ENCODE peak calls at places on chromosomes 11 and 22, in four cellular contexts. U is GM20000, Y is NCI-H187 treated with DMSO at 0.1 percent for 48 hours, Z is sciatic nerve. N is an unnamed sample.

GRCh38 chr11:117826360-117826635 is 1.8 kb upstream of the FXYD2 start:
- DNase-seq in U (no peak), Z (no peak), Y (no peak), N (no peak)

GRCh38 chr11:110565344-110565684 is 135.6 kb downstream of the FDX1 start:
- DNase-seq in Z (no peak), Y (no peak), U (no peak), N (no peak)

GRCh38 chr11:58276151-58276550 is 8.1 kb upstream of the OR10W1 start:
- DNase-seq in Y (no peak), Z (no peak), U (no peak), N (no peak)

GRCh38 chr22:49733631-49734030 is 94.0 kb downstream of the BRD1 start:
- DNase-seq in Y (no peak), Z (no peak), U (no peak), N (no peak)

GRCh38 chr11:22415481-22415880 is 77.3 kb downstream of the SLC17A6 start:
- DNase-seq in U (no peak), Z (no peak), Y (no peak), N (no peak)

GRCh38 chr11:122487669-122488068 is 167.9 kb upstream of the UBASH3B start:
- DNase-seq in Z (no peak), U (no peak), Y (no peak), N (no peak)

GRCh38 chr22:38110008-38110862 is at the start of gene BAIAP2L2:
- DNase-seq in Z (no peak), U (no peak), Y (no peak), N (no peak)

GRCh38 chr22:27800250-27801131 is 1.1 kb downstream of the MN1 start:
- DNase-seq in Z (peak), Y (no peak), U (peak), N (no peak)

GRCh38 chr11:18615628-18616392 is 16.2 kb downstream of the MISFA start:
- DNase-seq in U (peak), Y (no peak), Z (no peak), N (no peak)

GRCh38 chr11:10550988-10551657 is 10.1 kb upstream of the RNF141 start:
- DNase-seq in Y (no peak), Z (no peak), U (no peak), N (no peak)

GRCh38 chr11:108897071-108897481 is 232.2 kb downstream of the DDX10 start:
- DNase-seq in Y (no peak), U (no peak), Z (no peak), N (no peak)

GRCh38 chr22:45742866-45743450 is 71.3 kb downstream of the ATXN10 start:
- DNase-seq in Y (no peak), U (no peak), Z (no peak), N (no peak)

GRCh38 chr11:5620606-5621521 is 3.9 kb upstream of the TRIM34 start:
- DNase-seq in Z (no peak), Y (no peak), U (no peak), N (no peak)

GRCh38 chr11:13091804-13092203 is 82.7 kb downstream of the RASSF10 start:
- DNase-seq in Z (no peak), Y (no peak), U (no peak), N (no peak)

GRCh38 chr11:78065239-78065638 is 1.6 kb downstream of the THRSP start:
- DNase-seq in Y (no peak), Z (no peak), U (no peak), N (no peak)

GRCh38 chr11:114077482-114078305 is 18.2 kb downstream of the ZBTB16 start:
- DNase-seq in U (no peak), Y (no peak), Z (no peak), N (no peak)

GRCh38 chr11:12079726-12080556 is 30.4 kb upstream of the MICAL2 start:
- DNase-seq in Y (no peak), U (no peak), Z (peak), N (no peak)

GRCh38 chr11:69173925-69174591 is 18.3 kb downstream of the SMIM38 start:
- DNase-seq in Y (no peak), Z (no peak), U (no peak), N (no peak)